ENCODE peak calls at places on chromosomes 1 and 21, in five cellular contexts. One of them, this sample, is unnamed.

GRCh38 chr1:229803601-229804217 is 177.7 kb downstream of the URB2 start:
- DNase-seq in cardiac muscle cell: no peak
- DNase-seq in CD4-positive, alpha-beta memory T cell: no peak
- DNase-seq in heart left ventricle: no peak
- DNase-seq in H54: no peak
- DNase-seq in this sample: no peak

GRCh38 chr1:171218661-171219060 is 29.6 kb upstream of the FMO1 start:
- DNase-seq in cardiac muscle cell: no peak
- DNase-seq in CD4-positive, alpha-beta memory T cell: no peak
- DNase-seq in heart left ventricle: no peak
- DNase-seq in H54: no peak
- DNase-seq in this sample: no peak

GRCh38 chr1:234725177-234726132 is 115.5 kb upstream of the IRF2BP2 start:
- DNase-seq in cardiac muscle cell: no peak
- DNase-seq in CD4-positive, alpha-beta memory T cell: peak
- DNase-seq in heart left ventricle: peak
- DNase-seq in H54: no peak
- DNase-seq in this sample: no peak

GRCh38 chr1:35031103-35031452 is 667 bp downstream of the ZMYM6 start:
- DNase-seq in cardiac muscle cell: peak
- DNase-seq in CD4-positive, alpha-beta memory T cell: no peak
- DNase-seq in heart left ventricle: no peak
- DNase-seq in H54: peak
- DNase-seq in this sample: peak

GRCh38 chr1:162222019-162222418 is 152.5 kb downstream of the NOS1AP start:
- DNase-seq in cardiac muscle cell: no peak
- DNase-seq in CD4-positive, alpha-beta memory T cell: no peak
- DNase-seq in heart left ventricle: no peak
- DNase-seq in H54: no peak
- DNase-seq in this sample: no peak

GRCh38 chr1:26269198-26269550 is 10.7 kb upstream of the SH3BGRL3 start:
- DNase-seq in cardiac muscle cell: no peak
- DNase-seq in CD4-positive, alpha-beta memory T cell: no peak
- DNase-seq in heart left ventricle: no peak
- DNase-seq in H54: no peak
- DNase-seq in this sample: no peak

GRCh38 chr1:153697191-153697872 is 18.8 kb downstream of the NPR1 start:
- DNase-seq in cardiac muscle cell: peak
- DNase-seq in CD4-positive, alpha-beta memory T cell: no peak
- DNase-seq in heart left ventricle: peak
- DNase-seq in H54: peak
- DNase-seq in this sample: no peak

GRCh38 chr1:174262747-174263241 is 103.5 kb downstream of the RABGAP1L start:
- DNase-seq in cardiac muscle cell: peak
- DNase-seq in CD4-positive, alpha-beta memory T cell: peak
- DNase-seq in heart left ventricle: no peak
- DNase-seq in H54: peak
- DNase-seq in this sample: no peak

GRCh38 chr21:38598413-38598812 is 100.1 kb upstream of the ERG start:
- DNase-seq in cardiac muscle cell: no peak
- DNase-seq in CD4-positive, alpha-beta memory T cell: no peak
- DNase-seq in heart left ventricle: no peak
- DNase-seq in H54: no peak
- DNase-seq in this sample: no peak

GRCh38 chr1:34518146-34518545 is 236.7 kb upstream of the GJB5 start:
- DNase-seq in cardiac muscle cell: no peak
- DNase-seq in CD4-positive, alpha-beta memory T cell: no peak
- DNase-seq in heart left ventricle: no peak
- DNase-seq in H54: no peak
- DNase-seq in this sample: no peak

GRCh38 chr1:909861-910310 is 13.8 kb upstream of the SAMD11 start:
- DNase-seq in cardiac muscle cell: no peak
- DNase-seq in CD4-positive, alpha-beta memory T cell: no peak
- DNase-seq in heart left ventricle: no peak
- DNase-seq in H54: no peak
- DNase-seq in this sample: peak

GRCh38 chr1:215992620-215993019 is 425.5 kb downstream of the KCTD3 start:
- DNase-seq in cardiac muscle cell: peak
- DNase-seq in CD4-positive, alpha-beta memory T cell: no peak
- DNase-seq in heart left ventricle: no peak
- DNase-seq in H54: peak
- DNase-seq in this sample: no peak

GRCh38 chr1:111145542-111145941 is 5.5 kb downstream of the CEPT1 start:
- DNase-seq in cardiac muscle cell: no peak
- DNase-seq in CD4-positive, alpha-beta memory T cell: no peak
- DNase-seq in heart left ventricle: no peak
- DNase-seq in H54: no peak
- DNase-seq in this sample: no peak

GRCh38 chr21:28193189-28193588 is 799.5 kb downstream of the LTN1 start:
- DNase-seq in cardiac muscle cell: no peak
- DNase-seq in CD4-positive, alpha-beta memory T cell: no peak
- DNase-seq in heart left ventricle: no peak
- DNase-seq in H54: no peak
- DNase-seq in this sample: no peak

GRCh38 chr1:151680812-151681211 is 35.8 kb downstream of the CELF3 start:
- DNase-seq in cardiac muscle cell: no peak
- DNase-seq in CD4-positive, alpha-beta memory T cell: no peak
- DNase-seq in heart left ventricle: no peak
- DNase-seq in H54: peak
- DNase-seq in this sample: no peak

GRCh38 chr1:77832889-77833288 is 53.4 kb downstream of the MIGA1 start:
- DNase-seq in cardiac muscle cell: no peak
- DNase-seq in CD4-positive, alpha-beta memory T cell: no peak
- DNase-seq in heart left ventricle: peak
- DNase-seq in H54: no peak
- DNase-seq in this sample: no peak

GRCh38 chr1:57719274-57719673 is 295.4 kb upstream of the DAB1 start:
- DNase-seq in cardiac muscle cell: no peak
- DNase-seq in CD4-positive, alpha-beta memory T cell: no peak
- DNase-seq in heart left ventricle: no peak
- DNase-seq in H54: no peak
- DNase-seq in this sample: no peak

GRCh38 chr1:232335261-232335660 is 294.7 kb downstream of the SIPA1L2 start:
- DNase-seq in cardiac muscle cell: no peak
- DNase-seq in CD4-positive, alpha-beta memory T cell: peak
- DNase-seq in heart left ventricle: no peak
- DNase-seq in H54: no peak
- DNase-seq in this sample: no peak

GRCh38 chr21:17542371-17542992 is 29.6 kb downstream of the CXADR start:
- DNase-seq in cardiac muscle cell: peak
- DNase-seq in CD4-positive, alpha-beta memory T cell: no peak
- DNase-seq in heart left ventricle: no peak
- DNase-seq in H54: no peak
- DNase-seq in this sample: no peak

GRCh38 chr1:183580281-183580682 is 10.0 kb downstream of the NCF2 start:
- DNase-seq in cardiac muscle cell: peak
- DNase-seq in CD4-positive, alpha-beta memory T cell: peak
- DNase-seq in heart left ventricle: peak
- DNase-seq in H54: no peak
- DNase-seq in this sample: peak

GRCh38 chr1:205581321-205581980 is 50.4 kb downstream of the ELK4 start:
- DNase-seq in cardiac muscle cell: no peak
- DNase-seq in CD4-positive, alpha-beta memory T cell: no peak
- DNase-seq in heart left ventricle: no peak
- DNase-seq in H54: no peak
- DNase-seq in this sample: no peak

GRCh38 chr1:46393510-46393909 is 607 bp upstream of the FAAH start:
- DNase-seq in cardiac muscle cell: no peak
- DNase-seq in CD4-positive, alpha-beta memory T cell: no peak
- DNase-seq in heart left ventricle: no peak
- DNase-seq in H54: no peak
- DNase-seq in this sample: no peak

GRCh38 chr1:236064674-236065508 is at the start of gene NID1:
- DNase-seq in cardiac muscle cell: peak
- DNase-seq in CD4-positive, alpha-beta memory T cell: peak
- DNase-seq in heart left ventricle: peak
- DNase-seq in H54: peak
- DNase-seq in this sample: peak

GRCh38 chr1:25880518-25880917 is 5.0 kb upstream of the PAQR7 start:
- DNase-seq in cardiac muscle cell: no peak
- DNase-seq in CD4-positive, alpha-beta memory T cell: no peak
- DNase-seq in heart left ventricle: no peak
- DNase-seq in H54: no peak
- DNase-seq in this sample: no peak

GRCh38 chr1:1324524-1325287 is at the start of the genes CPTP and INTS11:
- DNase-seq in cardiac muscle cell: peak
- DNase-seq in CD4-positive, alpha-beta memory T cell: peak
- DNase-seq in heart left ventricle: peak
- DNase-seq in H54: peak
- DNase-seq in this sample: peak

GRCh38 chr1:60974524-60974923 is 107.8 kb upstream of the NFIA start:
- DNase-seq in cardiac muscle cell: no peak
- DNase-seq in CD4-positive, alpha-beta memory T cell: no peak
- DNase-seq in heart left ventricle: no peak
- DNase-seq in H54: no peak
- DNase-seq in this sample: no peak

GRCh38 chr21:32499249-32500055 is 85.9 kb downstream of the TCP10L start:
- DNase-seq in cardiac muscle cell: peak
- DNase-seq in CD4-positive, alpha-beta memory T cell: no peak
- DNase-seq in heart left ventricle: peak
- DNase-seq in H54: peak
- DNase-seq in this sample: no peak

GRCh38 chr1:63523738-63524137 is 413 bp downstream of the EFCAB7 start:
- DNase-seq in cardiac muscle cell: peak
- DNase-seq in CD4-positive, alpha-beta memory T cell: no peak
- DNase-seq in heart left ventricle: no peak
- DNase-seq in H54: peak
- DNase-seq in this sample: peak